ENCODE peak calls at places on chromosomes 2 and 18, in five cellular contexts. H is HAP-1, L is tibial artery, G is upper lobe of right lung, T is stomach. S is an unnamed sample.

GRCh38 chr2:109213646-109214417 is 84.8 kb downstream of the SH3RF3 start:
- DNase-seq in H (no peak), L (no peak), G (peak; percentile 72), T (no peak), S (peak; percentile 14)

GRCh38 chr2:157923598-157923997 is 47.5 kb upstream of the ACVR1 start:
- DNase-seq in H (no peak), L (no peak), G (no peak), T (no peak), S (no peak)

GRCh38 chr2:36655456-36655855 is 41.1 kb upstream of the VIT start:
- DNase-seq in H (no peak), L (no peak), G (no peak), T (no peak), S (no peak)

GRCh38 chr2:120880381-120880780 is 144.7 kb downstream of the GLI2 start:
- DNase-seq in H (no peak), L (no peak), G (no peak), T (no peak), S (no peak)

GRCh38 chr2:169978402-169979017 is 151.3 kb downstream of the UBR3 start:
- DNase-seq in H (no peak), L (no peak), G (no peak), T (no peak), S (no peak)

GRCh38 chr2:5121677-5122076 is 570.5 kb upstream of the SOX11 start:
- DNase-seq in H (no peak), L (no peak), G (no peak), T (no peak), S (no peak)

GRCh38 chr2:98880266-98881152 is 55.5 kb downstream of the CRACDL start:
- DNase-seq in H (no peak), L (no peak), G (peak; percentile 49), T (no peak), S (no peak)

GRCh38 chr2:128984066-128984465 is 665.4 kb upstream of the HS6ST1 start:
- DNase-seq in H (no peak), L (no peak), G (no peak), T (no peak), S (no peak)

GRCh38 chr2:219155054-219155644 is 5.5 kb downstream of the NHEJ1 start:
- DNase-seq in H (peak; percentile 78), L (no peak), G (no peak), T (peak; percentile 35), S (peak; percentile 84)

GRCh38 chr2:113141451-113141850 is 14.1 kb downstream of the IL1RN start:
- DNase-seq in H (no peak), L (no peak), G (no peak), T (no peak), S (no peak)

GRCh38 chr2:42141687-42142475 is 27.3 kb upstream of the EML4 start:
- DNase-seq in H (peak; percentile 82), L (peak; percentile 52), G (peak; percentile 71), T (peak; percentile 63), S (peak; percentile 67)

GRCh38 chr2:75587954-75588587 is 27.3 kb upstream of the EVA1A start:
- DNase-seq in H (no peak), L (no peak), G (no peak), T (no peak), S (no peak)
- H3K4me1 ChIP-seq in H (no peaks in the 10 kb centered on the region), L (no peaks in the 10 kb centered on the region), G (no peaks in the 10 kb centered on the region), T (no peaks in the 10 kb centered on the region), S (no peaks in the 10 kb centered on the region)

DNA sequence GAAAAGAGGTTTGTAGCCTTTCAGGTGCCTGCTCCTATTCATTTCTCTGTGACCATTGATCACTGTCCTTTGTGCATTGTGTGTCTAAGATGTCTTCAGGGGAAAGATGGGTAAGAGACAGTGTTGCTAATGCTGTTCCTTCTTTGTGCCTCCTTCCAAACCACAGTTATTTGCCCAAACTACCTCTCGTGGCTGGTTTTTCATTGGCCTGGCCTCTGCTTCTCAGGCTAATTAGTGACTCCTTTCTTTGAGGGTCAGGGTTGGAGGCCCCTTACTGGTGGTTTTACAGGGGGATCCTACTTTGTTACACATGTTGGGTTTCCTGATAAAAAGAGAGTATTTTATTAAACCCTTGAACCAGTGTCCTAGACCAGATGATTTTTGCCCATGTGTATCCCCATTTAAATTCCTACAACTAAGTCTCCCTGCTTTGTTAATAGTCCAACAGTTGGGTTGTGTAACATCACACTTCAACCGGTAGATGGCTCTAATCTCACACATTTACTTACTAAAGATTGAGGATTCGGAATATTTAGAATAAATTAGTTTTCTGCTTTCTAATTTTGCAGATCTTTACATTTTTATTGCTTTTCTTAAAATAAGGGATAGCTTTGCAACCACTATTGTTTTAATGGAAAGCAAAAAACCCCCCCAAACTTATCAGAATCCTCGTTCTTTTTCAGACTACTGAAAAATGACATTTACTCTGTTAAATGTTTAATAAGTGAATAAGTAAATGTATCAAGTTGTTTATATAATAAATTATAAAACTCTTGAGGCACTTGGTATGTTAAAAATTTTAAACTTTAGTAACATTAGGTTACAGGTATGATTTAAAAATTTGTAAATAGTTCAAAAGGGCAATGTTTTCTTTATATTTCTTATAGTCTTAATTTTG is 2.4 kb downstream of the MARS2 start:
- DNase-seq in H (peak; percentile 68), L (no peak), G (no peak), T (no peak), S (peak; percentile 45)
- H3K4me3 ChIP-seq in H (peak overlapping the region; percentile 81), L (peak overlapping the region; percentile 89), G (peak overlapping the region; percentile 91), T (peak overlapping the region; percentile 81), S (no peak overlapping the region)

DNA sequence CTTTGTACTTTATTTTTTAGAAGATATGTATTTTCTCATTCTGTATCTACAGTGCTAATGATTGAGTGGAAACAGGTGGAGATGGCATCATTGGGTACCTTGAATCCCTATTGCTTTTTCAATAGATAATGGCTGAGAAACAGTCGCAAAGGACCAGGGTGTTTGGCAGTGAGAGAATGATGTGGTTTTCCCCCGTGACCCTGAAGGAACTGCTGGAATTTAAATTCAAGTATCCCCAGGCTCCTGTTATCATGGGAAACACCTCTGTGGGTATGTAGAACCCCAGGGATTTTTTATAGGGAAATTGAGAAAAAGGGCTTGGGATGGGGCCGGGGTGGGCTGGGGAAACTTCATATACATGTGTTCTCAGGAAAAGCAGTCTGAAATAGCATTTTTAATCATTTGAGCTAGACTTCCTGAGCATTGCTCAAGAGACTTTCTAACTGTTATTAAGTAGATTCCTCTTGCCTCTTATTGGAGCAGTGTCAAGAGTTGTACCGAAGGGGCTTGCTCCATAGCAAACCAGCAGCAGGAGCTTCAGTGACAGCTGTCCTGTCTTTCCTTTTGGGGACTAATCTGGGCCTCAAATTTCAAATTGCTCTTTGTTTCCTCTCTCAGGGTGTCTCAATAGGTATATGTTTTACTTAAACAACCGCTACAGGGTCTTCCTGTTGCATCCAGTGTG is 18.9 kb downstream of the AOX1 start:
- DNase-seq in H (no peak), L (no peak), G (no peak), T (no peak), S (no peak)
- H3K4me1 ChIP-seq in H (no peaks in the 10 kb centered on the region), L (no peaks in the 10 kb centered on the region), G (no peaks in the 10 kb centered on the region), T (no peaks in the 10 kb centered on the region), S (no peaks in the 10 kb centered on the region)

GRCh38 chr2:61181382-61182058 is 19.5 kb downstream of the C2orf74 start:
- DNase-seq in H (no peak), L (no peak), G (no peak), T (no peak), S (no peak)
- H3K4me3 ChIP-seq in H (no peak overlapping the region), L (peak overlapping the region; percentile 7), G (no peak overlapping the region), T (no peak overlapping the region), S (no peak overlapping the region)

GRCh38 chr2:85771486-85771885 is 17.7 kb downstream of the ATOH8 start:
- DNase-seq in H (no peak), L (no peak), G (no peak), T (no peak), S (no peak)

GRCh38 chr2:85773692-85774091 is 19.9 kb downstream of the ATOH8 start:
- DNase-seq in H (no peak), L (no peak), G (no peak), T (no peak), S (no peak)

GRCh38 chr2:85772019-85772745 is 18.4 kb downstream of the ATOH8 start:
- DNase-seq in H (peak; percentile 36), L (peak; percentile 99), G (peak; percentile 96), T (peak; percentile 98), S (peak; percentile 63)

GRCh38 chr2:85774126-85774978 is 20.6 kb downstream of the ATOH8 start:
- DNase-seq in H (no peak), L (no peak), G (no peak), T (no peak), S (no peak)

DNA sequence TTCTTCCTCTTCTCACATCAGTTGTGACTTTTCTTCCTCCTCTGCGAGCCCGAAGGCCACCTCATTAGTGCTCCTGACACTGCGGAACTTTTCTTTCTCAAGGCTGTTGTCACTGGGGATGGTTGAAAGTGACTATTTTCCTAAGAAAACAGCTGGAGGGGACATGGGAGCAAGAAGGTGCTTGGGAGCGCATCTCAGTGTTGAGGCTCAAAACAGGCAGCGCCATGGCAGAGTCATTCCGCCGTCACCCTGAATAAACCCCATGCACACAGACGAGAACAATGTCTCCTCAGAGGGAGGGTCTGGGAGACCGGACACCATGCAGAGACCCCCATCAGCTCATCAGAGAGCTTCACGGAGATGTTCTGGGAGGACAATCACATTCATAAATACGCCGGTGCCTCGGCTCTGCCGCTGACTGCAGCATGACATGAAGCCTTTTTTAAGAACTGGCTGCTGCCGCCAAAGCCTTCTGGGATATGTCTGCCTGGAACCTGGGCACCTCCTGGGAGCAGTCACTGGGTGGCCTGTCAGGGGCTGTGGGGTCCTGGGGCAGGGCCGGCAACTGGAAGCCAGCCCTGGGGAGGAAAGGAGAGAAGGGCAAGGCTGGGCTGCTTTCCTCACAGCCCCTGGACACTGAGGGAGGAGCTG is 19.2 kb downstream of the ATOH8 start:
- DNase-seq in H (no peak), L (peak; percentile 31), G (no peak), T (no peak), S (no peak)
- H3K4me1 ChIP-seq in H (no peaks in the 10 kb centered on the region), L (peaks cover 87% of the 10 kb centered on the region), G (peaks cover 97% of the 10 kb centered on the region), T (peaks cover 70% of the 10 kb centered on the region), S (peaks cover 5% of the 10 kb centered on the region)

GRCh38 chr18:22710628-22711380 is 222.3 kb upstream of the RBBP8 start:
- DNase-seq in H (no peak), L (no peak), G (peak; percentile 70), T (peak; percentile 35), S (peak; percentile 73)
- H3K4me3 ChIP-seq in H (no peak overlapping the region), L (peak overlapping the region; percentile 50), G (peak overlapping the region; percentile 43), T (peak overlapping the region; percentile 40), S (no peak overlapping the region)

DNA sequence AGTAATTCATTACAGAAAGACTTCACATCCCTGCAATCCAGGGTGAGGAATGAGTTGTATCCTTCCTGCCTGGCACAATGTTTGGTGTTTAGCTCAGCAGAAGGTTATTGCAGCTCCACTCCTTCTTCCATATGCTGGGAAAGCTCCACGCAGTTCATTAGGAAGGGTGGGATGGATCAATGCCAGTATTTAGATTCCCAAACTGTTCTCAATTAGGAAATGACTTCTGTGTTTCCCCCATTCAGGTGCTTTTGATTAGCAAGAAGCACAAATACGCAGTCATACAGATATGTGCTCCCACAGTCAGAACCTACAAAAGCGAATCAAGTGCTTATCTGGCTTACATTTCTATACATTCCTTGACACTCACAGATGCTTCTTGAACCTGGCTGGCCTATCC is 340.6 kb downstream of the NYAP2 start:
- DNase-seq in H (no peak), L (no peak), G (no peak), T (no peak), S (no peak)
- H3K4me1 ChIP-seq in H (no peaks in the 10 kb centered on the region), L (no peaks in the 10 kb centered on the region), G (no peaks in the 10 kb centered on the region), T (no peaks in the 10 kb centered on the region), S (no peaks in the 10 kb centered on the region)

DNA sequence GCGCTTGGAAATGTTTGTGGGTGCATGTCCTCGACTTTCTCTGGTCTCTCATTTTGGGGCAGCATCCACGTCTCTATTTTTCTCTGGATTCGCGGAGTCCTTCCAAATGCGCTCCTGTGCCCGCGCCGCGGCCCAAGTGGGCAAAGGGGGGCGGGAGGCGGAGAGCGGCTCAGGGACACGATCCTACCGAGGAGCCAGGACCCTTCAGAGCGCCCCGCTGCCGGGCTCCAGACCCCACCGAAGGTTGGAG is 990 bp downstream of the EPAS1 start:
- DNase-seq in H (no peak), L (peak; percentile 31), G (no peak), T (no peak), S (no peak)
- H3K4me3 ChIP-seq in H (peak overlapping the region; percentile 39), L (peak overlapping the region; percentile 91), G (peak overlapping the region; percentile 83), T (peak overlapping the region; percentile 72), S (peak overlapping the region; percentile 88)

S was measured in small intestine.